ENCODE peak calls at places on chromosome 11, in eight cellular contexts. C, Z, V, B, A, X, J and P are unnamed samples.

GRCh38 chr11:35688023-35688422 is 25.4 kb downstream of the TRIM44 start:
- DNase-seq in C (no peak), B (no peak), Z (no peak), V (no peak), X (peak; percentile 46), J (no peak), A (no peak), P (no peak)

GRCh38 chr11:134024420-134025085 is 44.3 kb upstream of the JAM3 start:
- DNase-seq in Z (no peak), X (peak; percentile 88), A (no peak), B (no peak), C (no peak), V (no peak), J (no peak), P (no peak)

GRCh38 chr11:99960536-99960935 is 726.6 kb upstream of the ARHGAP42 start:
- DNase-seq in Z (no peak), B (no peak), C (no peak), A (no peak), X (peak; percentile 66), V (no peak), J (no peak), P (no peak)

GRCh38 chr11:103581680-103582265 is 454.7 kb upstream of the DDI1 start:
- DNase-seq in V (no peak), Z (no peak), B (no peak), A (no peak), X (no peak), J (no peak), C (no peak), P (no peak)

GRCh38 chr11:132077416-132077815 is 707.0 kb downstream of the NTM start:
- DNase-seq in V (no peak), A (no peak), B (no peak), C (no peak), J (no peak), Z (no peak), X (no peak), P (no peak)

GRCh38 chr11:83157755-83158473 is 983 bp downstream of the PCF11 start:
- DNase-seq in B (peak; percentile 13), X (peak; percentile 52), J (peak; percentile 71), A (peak; percentile 64), Z (peak; percentile 78), V (peak; percentile 65), C (no peak), P (peak; percentile 48)

GRCh38 chr11:102497061-102497460 is 33.5 kb downstream of the MMP7 start:
- DNase-seq in X (peak; percentile 46), J (no peak), C (no peak), B (no peak), V (no peak), A (no peak), Z (no peak), P (no peak)

GRCh38 chr11:110529043-110529442 is 99.3 kb downstream of the FDX1 start:
- DNase-seq in Z (peak; percentile 18), A (no peak), C (no peak), J (no peak), V (no peak), B (no peak), X (no peak), P (no peak)

GRCh38 chr11:2482199-2482598 is 37.4 kb downstream of the KCNQ1 start:
- DNase-seq in J (no peak), B (no peak), A (no peak), Z (no peak), V (no peak), C (no peak), X (no peak), P (no peak)

GRCh38 chr11:121231576-121232278 is 60.8 kb upstream of the SC5D start:
- DNase-seq in J (no peak), X (no peak), V (no peak), Z (no peak), A (peak; percentile 70), B (no peak), C (no peak), P (no peak)

GRCh38 chr11:64544616-64545296 is 46.3 kb upstream of the SLC22A12 start:
- DNase-seq in B (no peak), V (no peak), J (no peak), C (no peak), X (peak; percentile 15), Z (no peak), A (no peak), P (no peak)

GRCh38 chr11:1485504-1485885 is 1.1 kb downstream of the MOB2 start:
- DNase-seq in B (no peak), A (peak; percentile 18), X (no peak), C (no peak), V (no peak), Z (no peak), J (no peak), P (peak; percentile 10)

GRCh38 chr11:71309181-71309580 is 56.8 kb upstream of the SHANK2 start:
- DNase-seq in A (no peak), J (no peak), V (no peak), B (no peak), C (no peak), X (no peak), Z (no peak), P (no peak)

GRCh38 chr11:79939111-79939510 is 498.3 kb upstream of the TENM4 start:
- DNase-seq in A (no peak), Z (no peak), C (no peak), J (no peak), X (no peak), V (no peak), B (no peak), P (no peak)

GRCh38 chr11:107962181-107962580 is 33.9 kb downstream of the RAB39A start:
- DNase-seq in C (no peak), A (no peak), J (no peak), Z (no peak), B (no peak), V (no peak), X (no peak), P (no peak)

GRCh38 chr11:2891901-2892214 is 6.3 kb upstream of the CDKN1C start:
- DNase-seq in J (no peak), Z (no peak), C (no peak), V (no peak), X (no peak), A (peak; percentile 69), B (no peak), P (no peak)

GRCh38 chr11:71215372-71215965 is 36.9 kb downstream of the SHANK2 start:
- DNase-seq in A (no peak), C (no peak), Z (no peak), X (no peak), B (no peak), V (no peak), J (peak; percentile 4), P (no peak)

GRCh38 chr11:101127699-101128570 is 1.7 kb downstream of the PGR start:
- DNase-seq in V (no peak), B (no peak), Z (no peak), A (peak; percentile 55), J (peak; percentile 47), C (no peak), X (no peak), P (peak; percentile 59)

GRCh38 chr11:114010931-114011330 is 36.0 kb downstream of the HTR3A start:
- DNase-seq in Z (no peak), X (no peak), J (no peak), C (no peak), B (no peak), V (no peak), A (no peak), P (no peak)

GRCh38 chr11:8368772-8369171 is 105.1 kb upstream of the LMO1 start:
- DNase-seq in V (no peak), J (peak; percentile 12), X (no peak), Z (no peak), B (no peak), C (no peak), A (no peak), P (no peak)

GRCh38 chr11:118621071-118621815 is 13.8 kb downstream of the PHLDB1 start:
- DNase-seq in V (peak; percentile 88), C (no peak), B (no peak), A (peak; percentile 88), J (peak; percentile 92), Z (peak; percentile 25), X (peak; percentile 94), P (peak; percentile 89)